ENCODE peak calls at places on chromosomes 12 and 14, in five cellular contexts. Z is neuronal stem cell, F is astrocyte of the cerebellum, M is AG04450, R is A549. J is an unnamed sample.

GRCh38 chr12:10540776-10541205 is 35.1 kb downstream of the EIF2S3B start:
- DNase-seq in R (no peak), F (peak), M (no peak), Z (no peak), J (peak)

GRCh38 chr14:45249847-45250575 is 3.0 kb downstream of the MIS18BP1 start:
- DNase-seq in F (peak), Z (no peak), M (peak), R (no peak), J (peak)

GRCh38 chr12:109606261-109607028 is 32.9 kb downstream of the MVK start:
- DNase-seq in M (no peak), F (no peak), R (no peak), Z (peak), J (no peak)

GRCh38 chr12:26744697-26745440 is 88.1 kb downstream of the ITPR2 start:
- DNase-seq in Z (no peak), M (no peak), F (peak), R (no peak), J (no peak)

GRCh38 chr12:92259852-92260251 is 114.2 kb upstream of the BTG1 start:
- DNase-seq in R (no peak), F (no peak), Z (no peak), M (no peak), J (no peak)

GRCh38 chr14:95273041-95273978 is 46.4 kb downstream of the CLMN start:
- DNase-seq in M (no peak), F (no peak), R (no peak), Z (no peak), J (no peak)

GRCh38 chr12:67624355-67624754 is 24.2 kb upstream of the DYRK2 start:
- DNase-seq in R (no peak), F (no peak), M (no peak), Z (no peak), J (no peak)

GRCh38 chr14:90758959-90759358 is 57.3 kb downstream of the TTC7B start:
- DNase-seq in R (no peak), Z (no peak), F (no peak), M (no peak), J (peak)

GRCh38 chr12:108832730-108833354 is 24.5 kb downstream of the SSH1 start:
- DNase-seq in F (peak), Z (no peak), M (peak), R (no peak), J (peak)

GRCh38 chr12:58933068-58933681 is 12.9 kb upstream of the LRIG3 start:
- DNase-seq in Z (no peak), R (no peak), M (no peak), F (peak), J (no peak)

GRCh38 chr12:3342051-3342450 is 149.0 kb upstream of the PRMT8 start:
- DNase-seq in Z (peak), F (no peak), M (no peak), R (no peak), J (no peak)

GRCh38 chr14:88546621-88547385 is 8.0 kb downstream of the PTPN21 start:
- DNase-seq in M (peak), Z (no peak), R (no peak), F (no peak), J (no peak)

GRCh38 chr12:39459027-39459434 is 16.1 kb upstream of the KIF21A start:
- DNase-seq in F (no peak), Z (no peak), M (no peak), R (no peak), J (no peak)

GRCh38 chr14:68043752-68044151 is 224.2 kb downstream of the RAD51B start:
- DNase-seq in Z (no peak), M (no peak), R (no peak), F (no peak), J (no peak)

GRCh38 chr12:33093534-33093933 is 197.0 kb upstream of the PKP2 start:
- DNase-seq in F (no peak), M (no peak), Z (no peak), R (no peak), J (no peak)

GRCh38 chr12:33322519-33322918 is 117.1 kb downstream of the SYT10 start:
- DNase-seq in F (no peak), Z (no peak), R (no peak), M (no peak), J (no peak)

GRCh38 chr12:93638954-93639353 is 38.2 kb upstream of the CRADD start:
- DNase-seq in F (no peak), R (no peak), M (no peak), Z (no peak), J (no peak)

GRCh38 chr12:72313757-72314270 is 41.6 kb downstream of the TRHDE start:
- DNase-seq in F (no peak), Z (no peak), R (no peak), M (no peak), J (no peak)

GRCh38 chr12:109983432-109984142 is 12.6 kb downstream of the GIT2 start:
- DNase-seq in M (no peak), Z (no peak), F (no peak), R (no peak), J (no peak)

DNA sequence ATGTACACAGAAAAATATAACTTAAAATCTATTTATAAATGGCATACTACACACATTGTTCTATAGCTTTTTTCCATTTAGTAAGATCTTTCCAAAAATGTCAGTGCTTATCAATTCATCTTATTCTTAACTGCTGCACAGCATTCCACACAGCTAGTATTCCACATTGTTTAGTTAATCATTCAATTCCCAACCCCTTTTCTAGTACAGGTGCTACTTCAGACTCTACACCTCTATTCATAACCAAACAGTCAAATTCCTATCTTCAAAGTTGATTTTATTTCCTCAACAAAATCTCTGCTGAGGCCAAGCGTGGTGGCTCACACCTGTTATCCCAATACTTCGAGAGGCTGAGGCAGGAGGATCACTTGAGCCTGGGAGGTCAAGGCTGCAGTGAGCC is 12.3 kb upstream of the NEK9 start:
- DNase-seq in R (no peak), F (no peak), M (no peak), Z (no peak), J (no peak)
- H3K4me3 ChIP-seq in R (no peak), F (no peak), M (no peak), Z (no peak), J (no peak)

DNA sequence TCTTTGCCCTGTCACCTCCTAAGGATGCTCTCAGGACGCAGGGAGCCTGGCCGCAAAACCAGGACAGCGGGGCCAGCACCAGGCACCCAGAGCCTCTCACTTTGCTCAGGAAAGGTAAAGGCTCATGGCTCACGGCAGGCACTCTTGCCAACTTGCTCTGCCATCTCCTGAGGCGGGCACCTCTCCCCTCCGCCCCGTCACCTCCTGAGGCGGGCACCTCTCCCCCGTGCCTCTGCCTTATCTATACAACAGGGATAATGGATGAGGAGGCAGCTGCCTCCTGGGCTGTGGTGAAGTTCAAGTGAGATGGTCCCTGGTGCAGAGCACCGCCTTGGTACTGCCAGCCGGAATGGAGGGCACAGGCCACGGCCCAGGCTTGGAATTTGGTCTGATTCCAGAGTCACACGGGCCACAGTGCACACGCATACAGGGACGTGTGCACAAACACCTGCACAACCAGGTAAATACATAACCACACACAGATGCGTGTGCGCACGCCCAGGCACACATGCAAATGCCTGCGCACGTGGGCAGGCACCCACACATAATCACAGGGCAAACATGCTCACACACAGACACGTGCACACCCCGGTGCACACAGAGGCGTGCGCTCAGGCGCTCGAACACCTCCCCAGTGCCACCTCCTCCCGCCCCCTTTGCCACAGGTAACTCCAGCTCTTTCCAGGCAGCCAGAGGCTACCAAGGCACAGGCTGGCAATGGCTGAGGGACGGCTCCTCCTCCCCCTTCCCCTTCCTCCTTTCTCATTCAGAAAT is 11.6 kb downstream of the DEGS2 start:
- DNase-seq in Z (no peak), F (no peak), M (no peak), R (no peak), J (no peak)
- H3K4me3 ChIP-seq in Z (no peak), F (no peak), M (no peak), R (no peak), J (no peak)

DNA sequence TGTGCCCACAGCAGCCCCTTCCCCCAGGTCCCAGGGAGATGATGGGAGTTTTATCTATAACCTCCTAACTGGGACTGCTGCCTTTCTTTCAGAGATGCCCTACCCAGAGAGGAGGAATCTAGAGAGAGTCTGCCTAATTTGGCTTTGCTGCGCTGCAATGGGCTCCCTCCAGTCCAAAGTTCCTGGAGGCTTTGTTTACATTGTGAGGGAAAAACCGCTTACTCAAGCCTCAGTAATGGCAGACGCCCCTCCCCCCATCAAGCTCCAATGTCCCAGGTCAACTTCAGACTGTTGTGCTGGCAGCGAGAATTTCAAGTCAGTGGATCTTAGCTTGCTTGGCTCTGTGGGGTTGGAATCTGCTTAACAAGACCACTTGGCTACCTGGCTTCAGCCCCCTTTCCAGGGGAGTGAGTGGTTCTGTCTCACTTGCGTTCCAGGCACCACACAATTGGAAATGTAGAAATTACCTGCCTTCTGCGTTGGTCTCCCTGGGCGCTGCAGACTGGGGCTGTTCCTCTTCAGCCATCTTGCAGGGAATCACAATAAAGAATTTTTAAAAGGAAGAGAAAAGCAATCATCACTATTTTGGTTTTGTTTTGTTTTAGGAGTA is 262.5 kb downstream of the FOXG1 start:
- DNase-seq in M (no peak), F (no peak), Z (peak), R (no peak), J (no peak)
- H3K4me3 ChIP-seq in M (no peak), F (no peak), Z (no peak), R (no peak), J (no peak)

GRCh38 chr14:22484638-22485037 is 104.4 kb downstream of the DAD1 start:
- DNase-seq in Z (no peak), F (no peak), M (no peak), R (no peak), J (no peak)
- H3K4me3 ChIP-seq in Z (no peak), F (no peak), M (no peak), R (no peak), J (no peak)

J was measured in skeletal muscle cell.